ENCODE peak calls at places on chromosome 22, in six cellular contexts. A, G, L, F, Q and X are unnamed samples.

GRCh38 chr22:45460288-45461109 is 42.2 kb upstream of the FBLN1 start:
- DNase-seq in A (peak; percentile 40), G (peak; percentile 80), L (no peak), F (no peak), Q (no peak), X (peak; percentile 58)

GRCh38 chr22:38724926-38725571 is 19.3 kb downstream of the GTPBP1 start:
- DNase-seq in A (no peak), G (no peak), L (no peak), F (no peak), Q (no peak), X (no peak)

GRCh38 chr22:46063861-46064235 is 86.5 kb upstream of the PPARA start:
- DNase-seq in A (no peak), G (no peak), L (no peak), F (no peak), Q (no peak), X (peak; percentile 44)

GRCh38 chr22:30253205-30253852 is 6.8 kb upstream of the LIF start:
- DNase-seq in A (peak; percentile 70), G (peak; percentile 78), L (peak; percentile 98), F (no peak), Q (no peak), X (peak; percentile 87)

GRCh38 chr22:36852056-36852973 is 8.5 kb upstream of the NCF4 start:
- DNase-seq in A (no peak), G (no peak), L (no peak), F (no peak), Q (no peak), X (no peak)

GRCh38 chr22:38177926-38178604 is 3.6 kb downstream of the PLA2G6 start:
- DNase-seq in A (peak; percentile 49), G (no peak), L (peak; percentile 87), F (no peak), Q (no peak), X (peak; percentile 50)

GRCh38 chr22:29370556-29370955 is 17.8 kb downstream of the AP1B1 start:
- DNase-seq in A (no peak), G (no peak), L (no peak), F (no peak), Q (no peak), X (no peak)

GRCh38 chr22:43812890-43813289 is 785 bp upstream of the EFCAB6 start:
- DNase-seq in A (no peak), G (no peak), L (no peak), F (no peak), Q (no peak), X (no peak)

GRCh38 chr22:42829311-42829710 is 27.8 kb downstream of the ARFGAP3 start:
- DNase-seq in A (no peak), G (no peak), L (no peak), F (no peak), Q (no peak), X (no peak)

GRCh38 chr22:29883045-29883830 is at the start of gene MTMR3:
- DNase-seq in A (peak; percentile 92), G (peak; percentile 96), L (peak; percentile 95), F (peak; percentile 55), Q (peak; percentile 68), X (peak; percentile 99)

GRCh38 chr22:46079861-46080821 is 70.2 kb upstream of the PPARA start:
- DNase-seq in A (peak; percentile 79), G (peak; percentile 74), L (peak; percentile 97), F (no peak), Q (no peak), X (no peak)

GRCh38 chr22:40271440-40271839 is 74.9 kb upstream of the ADSL start:
- DNase-seq in A (no peak), G (no peak), L (no peak), F (no peak), Q (no peak), X (no peak)

GRCh38 chr22:26502688-26503561 is 9.3 kb downstream of the TFIP11 start:
- DNase-seq in A (peak; percentile 48), G (peak; percentile 25), L (peak; percentile 80), F (no peak), Q (no peak), X (peak; percentile 50)

GRCh38 chr22:37633082-37633692 is 6.3 kb upstream of the SH3BP1 start:
- DNase-seq in A (no peak), G (no peak), L (no peak), F (no peak), Q (no peak), X (no peak)

GRCh38 chr22:27460596-27461347 is 340.8 kb downstream of the MN1 start:
- DNase-seq in A (no peak), G (peak; percentile 30), L (no peak), F (no peak), Q (no peak), X (no peak)

GRCh38 chr22:26884921-26885320 is 227.5 kb downstream of the MIAT start:
- DNase-seq in A (no peak), G (no peak), L (no peak), F (no peak), Q (no peak), X (no peak)

GRCh38 chr22:50118557-50119168 is 28.9 kb downstream of the MOV10L1 start:
- DNase-seq in A (peak; percentile 18), G (no peak), L (peak; percentile 69), F (no peak), Q (no peak), X (no peak)

GRCh38 chr22:49826603-49827306 is 918 bp downstream of the BRD1 start:
- DNase-seq in A (peak; percentile 61), G (peak; percentile 59), L (no peak), F (no peak), Q (no peak), X (peak; percentile 52)

GRCh38 chr22:19398680-19399079 is 32.9 kb downstream of the HIRA start:
- DNase-seq in A (no peak), G (no peak), L (no peak), F (no peak), Q (no peak), X (no peak)

GRCh38 chr22:19398206-19398605 is 33.3 kb downstream of the HIRA start:
- DNase-seq in A (no peak), G (no peak), L (no peak), F (no peak), Q (no peak), X (peak; percentile 10)

GRCh38 chr22:19396934-19397728 is 34.4 kb downstream of the HIRA start:
- DNase-seq in A (no peak), G (no peak), L (no peak), F (no peak), Q (no peak), X (no peak)

GRCh38 chr22:19396561-19396933 is 35.0 kb downstream of the HIRA start:
- DNase-seq in A (no peak), G (no peak), L (no peak), F (no peak), Q (no peak), X (no peak)

GRCh38 chr22:19397729-19398094 is 33.8 kb downstream of the HIRA start:
- DNase-seq in A (no peak), G (no peak), L (no peak), F (no peak), Q (no peak), X (no peak)
- H3K4me3 ChIP-seq in A (no peak overlapping the region), G (no peak overlapping the region), L (no peak overlapping the region), F (no peak overlapping the region), Q (no peak overlapping the region), X (no peak overlapping the region)

DNA sequence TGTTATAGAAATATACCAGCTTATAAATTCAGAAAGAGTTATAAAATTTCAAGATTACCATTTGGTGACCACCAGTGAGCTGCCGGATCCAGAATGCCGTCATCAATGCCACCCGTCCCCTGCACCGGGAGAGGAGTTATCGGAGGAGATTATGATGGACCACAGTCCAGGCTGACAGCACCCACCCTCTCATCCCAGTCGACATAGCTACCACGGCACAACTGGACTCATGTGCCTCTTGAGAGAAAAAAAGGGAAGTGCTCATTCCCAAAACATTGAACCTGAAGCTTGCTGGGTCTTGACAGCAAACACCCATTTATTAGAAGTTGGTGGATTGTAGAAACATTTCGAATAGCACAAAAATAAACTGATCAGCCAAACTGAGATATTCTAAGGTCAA is 1331.5 kb downstream of the TBC1D22A start:
- DNase-seq in A (no peak), G (no peak), L (no peak), F (no peak), Q (no peak), X (no peak)
- H3K9me3 ChIP-seq in A (no peaks in the 10 kb centered on the region), G (no peaks in the 10 kb centered on the region), L (no peaks in the 10 kb centered on the region), F (no peaks in the 10 kb centered on the region), Q (no peaks in the 10 kb centered on the region), X (no peaks in the 10 kb centered on the region)

GRCh38 chr22:35154937-35155387 is 89.0 kb downstream of the ISX start:
- DNase-seq in A (peak; percentile 52), G (peak; percentile 31), L (peak; percentile 51), F (no peak), Q (peak; percentile 82), X (no peak)

GRCh38 chr22:35160268-35160667 is 94.3 kb downstream of the ISX start:
- DNase-seq in A (no peak), G (no peak), L (no peak), F (no peak), Q (no peak), X (no peak)

GRCh38 chr22:35152316-35152715 is 86.4 kb downstream of the ISX start:
- DNase-seq in A (no peak), G (no peak), L (no peak), F (no peak), Q (no peak), X (no peak)

GRCh38 chr22:35155403-35156025 is 89.6 kb downstream of the ISX start:
- DNase-seq in A (no peak), G (no peak), L (no peak), F (no peak), Q (no peak), X (no peak)

DNA sequence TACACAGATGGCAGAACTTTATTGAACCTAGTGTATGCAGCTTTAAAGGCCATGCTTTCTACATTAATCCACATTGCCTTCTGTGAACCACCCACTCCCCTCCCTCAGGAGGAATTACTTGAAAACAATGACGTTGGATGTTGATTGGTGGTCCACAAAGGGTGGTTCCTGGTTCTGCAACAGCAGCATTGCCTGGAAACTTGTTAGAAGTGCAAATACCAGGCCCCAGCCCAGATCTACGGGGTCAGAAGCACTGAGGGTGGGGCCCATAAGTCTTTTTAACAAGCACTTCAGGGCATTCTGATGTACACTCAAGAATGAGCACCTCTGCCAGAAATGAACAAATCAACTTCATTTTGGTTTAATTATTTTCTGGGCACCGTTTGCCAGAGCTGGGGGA is 91.0 kb downstream of the ISX start:
- DNase-seq in A (no peak), G (no peak), L (no peak), F (no peak), Q (no peak), X (no peak)
- H3K4me3 ChIP-seq in A (no peak overlapping the region), G (no peak overlapping the region), L (no peak overlapping the region), F (no peak overlapping the region), Q (no peak overlapping the region), X (no peak overlapping the region)

DNA sequence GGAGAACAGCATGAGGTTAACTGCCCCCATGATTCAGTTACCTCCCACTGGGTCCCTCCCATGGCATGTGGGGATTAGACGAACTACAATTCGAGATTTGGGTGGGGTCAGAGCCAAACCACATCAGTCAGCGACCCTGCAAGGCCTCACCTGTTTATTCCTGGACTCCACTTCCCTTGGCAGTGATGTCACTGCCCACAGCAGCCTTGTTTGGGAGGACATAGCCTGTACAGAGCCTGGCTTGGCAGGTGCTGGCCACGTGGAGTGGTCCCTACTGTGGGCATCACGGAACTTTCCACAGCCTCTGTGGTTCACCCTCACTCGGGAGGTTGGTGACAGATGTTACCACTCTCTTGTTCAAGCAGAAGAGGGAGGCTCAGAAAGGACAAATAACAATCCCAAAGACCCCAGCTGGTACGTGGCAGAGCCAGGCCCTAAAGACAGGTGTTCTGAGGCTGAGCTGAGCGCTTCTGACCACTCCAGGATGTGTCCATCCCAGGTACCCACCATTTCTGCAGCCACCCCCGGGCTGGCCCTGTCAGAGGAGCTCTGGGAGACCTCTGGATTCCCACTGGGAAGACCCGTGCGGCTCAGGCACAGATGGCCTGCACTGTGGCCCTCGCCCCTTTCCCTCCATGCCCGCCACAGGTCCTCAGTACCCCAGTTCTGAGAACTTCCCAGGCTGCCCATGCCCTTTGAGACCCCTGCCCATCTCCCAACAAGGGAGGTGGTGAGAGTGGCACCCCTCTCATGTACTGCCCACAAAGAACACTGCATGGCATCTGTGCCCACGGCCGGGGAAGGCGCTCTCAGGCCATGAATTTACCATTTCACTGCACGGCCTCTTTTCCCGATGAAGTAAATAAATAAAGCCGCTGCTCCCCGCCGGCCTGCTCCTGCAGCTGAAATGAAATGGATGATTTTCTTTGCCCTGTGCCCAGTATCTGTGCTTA is 605.8 kb downstream of the TBC1D22A start:
- DNase-seq in A (no peak), G (no peak), L (peak; percentile 16), F (no peak), Q (no peak), X (no peak)
- H3K9me3 ChIP-seq in A (no peaks in the 10 kb centered on the region), G (peaks cover 18% of the 10 kb centered on the region), L (no peaks in the 10 kb centered on the region), F (peaks cover 2% of the 10 kb centered on the region), Q (peaks cover 10% of the 10 kb centered on the region), X (no peaks in the 10 kb centered on the region)